ENCODE peak calls at places on chromosomes 3 and 15, in eight cellular contexts. One of them, this sample, is unnamed.

GRCh38 chr15:60384526-60385127 is 13.2 kb downstream of the ANXA2 start:
- DNase-seq in heart right ventricle: no peak
- DNase-seq in SIG-M5: no peak
- DNase-seq in Karpas-422: no peak
- DNase-seq in adipocyte: no peak
- DNase-seq in mucosa of gallbladder: no peak
- DNase-seq in PC-3: no peak
- DNase-seq in T-helper 1 cell: no peak
- DNase-seq in this sample: no peak

GRCh38 chr3:131421957-131422498 is 40.5 kb downstream of the NUDT16 start:
- DNase-seq in heart right ventricle: no peak
- DNase-seq in SIG-M5: no peak
- DNase-seq in Karpas-422: no peak
- DNase-seq in adipocyte: no peak
- DNase-seq in mucosa of gallbladder: no peak
- DNase-seq in PC-3: no peak
- DNase-seq in T-helper 1 cell: no peak
- DNase-seq in this sample: no peak

GRCh38 chr3:175495331-175495730 is 636.2 kb downstream of the NAALADL2 start:
- DNase-seq in heart right ventricle: no peak
- DNase-seq in SIG-M5: no peak
- DNase-seq in Karpas-422: no peak
- DNase-seq in adipocyte: no peak
- DNase-seq in mucosa of gallbladder: no peak
- DNase-seq in PC-3: no peak
- DNase-seq in T-helper 1 cell: peak
- DNase-seq in this sample: no peak

GRCh38 chr3:124886168-124887051 is 755 bp downstream of the ITGB5 start:
- DNase-seq in heart right ventricle: peak
- DNase-seq in SIG-M5: no peak
- DNase-seq in Karpas-422: no peak
- DNase-seq in adipocyte: peak
- DNase-seq in mucosa of gallbladder: peak
- DNase-seq in PC-3: peak
- DNase-seq in T-helper 1 cell: no peak
- DNase-seq in this sample: no peak

GRCh38 chr3:40574661-40575060 is 49.9 kb downstream of the ZNF621 start:
- DNase-seq in heart right ventricle: no peak
- DNase-seq in SIG-M5: no peak
- DNase-seq in Karpas-422: no peak
- DNase-seq in adipocyte: peak
- DNase-seq in mucosa of gallbladder: no peak
- DNase-seq in PC-3: no peak
- DNase-seq in T-helper 1 cell: no peak
- DNase-seq in this sample: no peak

GRCh38 chr3:184602406-184603155 is 41.0 kb downstream of the EPHB3 start:
- DNase-seq in heart right ventricle: no peak
- DNase-seq in SIG-M5: no peak
- DNase-seq in Karpas-422: no peak
- DNase-seq in adipocyte: no peak
- DNase-seq in mucosa of gallbladder: no peak
- DNase-seq in PC-3: peak
- DNase-seq in T-helper 1 cell: no peak
- DNase-seq in this sample: no peak

GRCh38 chr3:196684548-196685407 is 27.3 kb downstream of the CEP19 start:
- DNase-seq in heart right ventricle: peak
- DNase-seq in SIG-M5: peak
- DNase-seq in Karpas-422: peak
- DNase-seq in adipocyte: peak
- DNase-seq in mucosa of gallbladder: peak
- DNase-seq in PC-3: peak
- DNase-seq in T-helper 1 cell: peak
- DNase-seq in this sample: no peak

GRCh38 chr3:128131897-128132646 is 8.5 kb upstream of the RUVBL1 start:
- DNase-seq in heart right ventricle: no peak
- DNase-seq in SIG-M5: no peak
- DNase-seq in Karpas-422: no peak
- DNase-seq in adipocyte: no peak
- DNase-seq in mucosa of gallbladder: no peak
- DNase-seq in PC-3: no peak
- DNase-seq in T-helper 1 cell: no peak
- DNase-seq in this sample: no peak

GRCh38 chr15:62506217-62506805 is 341.2 kb upstream of the C2CD4B start:
- DNase-seq in heart right ventricle: no peak
- DNase-seq in SIG-M5: no peak
- DNase-seq in Karpas-422: no peak
- DNase-seq in adipocyte: peak
- DNase-seq in mucosa of gallbladder: peak
- DNase-seq in PC-3: peak
- DNase-seq in T-helper 1 cell: no peak
- DNase-seq in this sample: no peak

GRCh38 chr3:61030469-61031035 is 220.7 kb downstream of the FHIT start:
- DNase-seq in heart right ventricle: no peak
- DNase-seq in SIG-M5: no peak
- DNase-seq in Karpas-422: no peak
- DNase-seq in adipocyte: no peak
- DNase-seq in mucosa of gallbladder: no peak
- DNase-seq in PC-3: peak
- DNase-seq in T-helper 1 cell: no peak
- DNase-seq in this sample: no peak

GRCh38 chr15:40080847-40081246 is 27.8 kb downstream of the BMF start:
- DNase-seq in heart right ventricle: no peak
- DNase-seq in SIG-M5: no peak
- DNase-seq in Karpas-422: no peak
- DNase-seq in adipocyte: no peak
- DNase-seq in mucosa of gallbladder: no peak
- DNase-seq in PC-3: no peak
- DNase-seq in T-helper 1 cell: no peak
- DNase-seq in this sample: no peak